ENCODE peak calls at places on chromosome 19, in five cellular contexts. X is H1, W is transverse colon, F is endodermal cell, I is heart left ventricle. P is an unnamed sample. For H3K4me1, the result is how much of the 10 kb centered on the place peaks cover.

GRCh38 chr19:11382898-11383705 is 1.0 kb downstream of the EPOR start:
- DNase-seq in X (no peak), W (peak), F (peak), I (peak), P (peak)

GRCh38 chr19:7257148-7258041 is 36.8 kb downstream of the INSR start:
- DNase-seq in X (no peak), W (peak), F (peak), I (no peak), P (no peak)

GRCh38 chr19:45440873-45441654 is 17.3 kb upstream of the ERCC1 start:
- DNase-seq in X (no peak), W (no peak), F (peak), I (no peak), P (no peak)

GRCh38 chr19:50708179-50708879 is 11.3 kb downstream of the SHANK1 start:
- DNase-seq in X (no peak), W (no peak), F (no peak), I (no peak), P (no peak)

GRCh38 chr19:11227201-11227886 is 12.1 kb upstream of the ANGPTL8 start:
- DNase-seq in X (peak), W (no peak), F (peak), I (no peak), P (no peak)

GRCh38 chr19:47896019-47896418 is 9.9 kb upstream of the SULT2A1 start:
- DNase-seq in X (no peak), W (no peak), F (no peak), I (no peak), P (no peak)

GRCh38 chr19:15748239-15748638 is 10.5 kb downstream of the OR10H3 start:
- DNase-seq in X (no peak), W (no peak), F (no peak), I (no peak), P (no peak)

GRCh38 chr19:33376423-33376822 is 2.9 kb downstream of the CEBPG start:
- DNase-seq in X (no peak), W (peak), F (no peak), I (peak), P (no peak)

GRCh38 chr19:18208098-18208951 is 4.5 kb upstream of the RAB3A start:
- DNase-seq in X (no peak), W (peak), F (peak), I (peak), P (peak)

GRCh38 chr19:42433503-42434260 is 6.5 kb upstream of the LIPE start:
- DNase-seq in X (no peak), W (peak), F (peak), I (peak), P (peak)

GRCh38 chr19:53158119-53158656 is 665 bp downstream of the ZNF347 start:
- DNase-seq in X (no peak), W (peak), F (peak), I (peak), P (no peak)

GRCh38 chr19:33510728-33511255 is 10.8 kb downstream of the PEPD start:
- DNase-seq in X (no peak), W (no peak), F (no peak), I (no peak), P (no peak)

GRCh38 chr19:10748924-10749434 is 31.1 kb downstream of the DNM2 start:
- DNase-seq in X (no peak), W (peak), F (no peak), I (peak), P (no peak)

GRCh38 chr19:6313398-6313969 is 19.9 kb downstream of the ACER1 start:
- DNase-seq in X (no peak), W (no peak), F (no peak), I (no peak), P (no peak)

GRCh38 chr19:55638864-55639359 is 1.9 kb upstream of the ZNF580 start:
- DNase-seq in X (no peak), W (no peak), F (peak), I (peak), P (peak)
- H3K4me1 ChIP-seq in X (under half), W (half or more), F (under half), I (half or more), P (half or more)

GRCh38 chr19:1261512-1261862 is 7.6 kb upstream of the CIRBP start:
- DNase-seq in X (no peak), W (peak), F (peak), I (no peak), P (no peak)
- H3K4me1 ChIP-seq in X (under half), W (half or more), F (under half), I (half or more), P (half or more)

GRCh38 chr19:3206216-3206953 is 18.1 kb upstream of the CELF5 start:
- DNase-seq in X (no peak), W (no peak), F (no peak), I (no peak), P (no peak)
- H3K4me1 ChIP-seq in X (under half), W (under half), F (under half), I (under half), P (under half)

GRCh38 chr19:5108866-5109265 is 140.0 kb downstream of the KDM4B start:
- DNase-seq in X (no peak), W (no peak), F (no peak), I (no peak), P (no peak)

GRCh38 chr19:5107432-5108122 is 138.7 kb downstream of the KDM4B start:
- DNase-seq in X (no peak), W (no peak), F (no peak), I (peak), P (no peak)

GRCh38 chr19:5106971-5107370 is 138.1 kb downstream of the KDM4B start:
- DNase-seq in X (no peak), W (no peak), F (no peak), I (no peak), P (no peak)

GRCh38 chr19:5109560-5109959 is 140.6 kb downstream of the KDM4B start:
- DNase-seq in X (no peak), W (no peak), F (peak), I (no peak), P (no peak)

GRCh38 chr19:5108123-5108613 is 139.3 kb downstream of the KDM4B start:
- DNase-seq in X (no peak), W (no peak), F (no peak), I (no peak), P (no peak)
- H3K4me1 ChIP-seq in X (under half), W (under half), F (under half), I (under half), P (under half)

GRCh38 chr19:2490659-2491058 is 14.7 kb downstream of the GADD45B start:
- DNase-seq in X (no peak), W (no peak), F (no peak), I (no peak), P (no peak)
- H3K4me1 ChIP-seq in X (under half), W (half or more), F (under half), I (under half), P (under half)

GRCh38 chr19:35120898-35121297 is 5.3 kb downstream of the FXYD3 start:
- DNase-seq in X (no peak), W (peak), F (no peak), I (no peak), P (no peak)
- H3K4me1 ChIP-seq in X (under half), W (half or more), F (under half), I (under half), P (under half)

GRCh38 chr19:39427707-39428106 is 8.0 kb downstream of the RPS16 start:
- DNase-seq in X (no peak), W (no peak), F (no peak), I (no peak), P (no peak)

GRCh38 chr19:39433480-39434079 is 2.2 kb downstream of the RPS16 start:
- DNase-seq in X (no peak), W (no peak), F (no peak), I (no peak), P (no peak)

GRCh38 chr19:39428309-39429112 is 7.2 kb downstream of the RPS16 start:
- DNase-seq in X (no peak), W (peak), F (peak), I (peak), P (no peak)

GRCh38 chr19:39432677-39433025 is 3.1 kb downstream of the RPS16 start:
- DNase-seq in X (no peak), W (no peak), F (no peak), I (no peak), P (peak)

DNA sequence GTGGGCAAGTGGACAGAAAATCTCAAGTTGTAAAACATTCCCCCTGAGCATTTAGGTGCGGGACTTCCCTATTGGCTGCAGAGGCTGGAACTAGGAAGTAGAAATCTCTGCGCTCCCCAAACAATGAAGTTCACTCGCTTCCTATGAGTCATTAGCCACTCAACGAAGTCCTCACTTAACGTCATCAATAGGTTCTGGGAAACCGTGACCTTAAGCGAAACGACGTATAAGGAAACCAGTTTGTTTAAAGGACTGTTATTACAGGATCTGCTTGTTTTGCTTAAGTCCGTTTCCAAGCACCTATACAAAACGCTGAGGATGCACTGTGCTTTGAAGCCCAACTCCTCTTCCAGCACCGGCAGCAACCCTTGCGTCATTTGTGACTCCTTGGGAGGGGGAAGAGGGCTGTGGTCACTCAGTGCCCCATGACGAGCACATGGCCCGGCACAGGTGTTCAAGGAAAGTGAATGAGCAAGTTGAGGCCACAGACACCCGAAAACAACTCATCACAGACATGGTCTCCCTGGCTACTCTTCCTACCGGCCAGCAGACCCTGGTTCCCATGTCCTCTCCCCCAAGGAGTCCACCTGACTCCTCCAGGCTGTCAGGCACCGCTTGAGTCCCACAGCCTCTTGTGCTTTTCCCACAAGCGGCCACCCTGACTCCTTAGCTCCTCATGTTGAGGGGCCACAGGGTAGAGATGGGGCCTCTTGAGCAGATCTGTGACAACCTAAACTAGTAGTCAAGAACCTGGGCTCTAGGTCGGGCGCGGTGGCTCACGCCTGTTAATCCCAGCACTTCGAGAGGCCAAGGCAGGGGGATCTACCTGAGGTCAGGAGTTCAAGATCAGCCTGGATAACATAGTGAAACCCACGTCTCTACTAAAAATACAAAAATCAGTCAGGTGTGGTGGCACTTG is 4.8 kb downstream of the RPS16 start:
- DNase-seq in X (no peak), W (peak), F (peak), I (no peak), P (peak)
- H3K4me1 ChIP-seq in X (under half), W (under half), F (under half), I (under half), P (under half)

DNA sequence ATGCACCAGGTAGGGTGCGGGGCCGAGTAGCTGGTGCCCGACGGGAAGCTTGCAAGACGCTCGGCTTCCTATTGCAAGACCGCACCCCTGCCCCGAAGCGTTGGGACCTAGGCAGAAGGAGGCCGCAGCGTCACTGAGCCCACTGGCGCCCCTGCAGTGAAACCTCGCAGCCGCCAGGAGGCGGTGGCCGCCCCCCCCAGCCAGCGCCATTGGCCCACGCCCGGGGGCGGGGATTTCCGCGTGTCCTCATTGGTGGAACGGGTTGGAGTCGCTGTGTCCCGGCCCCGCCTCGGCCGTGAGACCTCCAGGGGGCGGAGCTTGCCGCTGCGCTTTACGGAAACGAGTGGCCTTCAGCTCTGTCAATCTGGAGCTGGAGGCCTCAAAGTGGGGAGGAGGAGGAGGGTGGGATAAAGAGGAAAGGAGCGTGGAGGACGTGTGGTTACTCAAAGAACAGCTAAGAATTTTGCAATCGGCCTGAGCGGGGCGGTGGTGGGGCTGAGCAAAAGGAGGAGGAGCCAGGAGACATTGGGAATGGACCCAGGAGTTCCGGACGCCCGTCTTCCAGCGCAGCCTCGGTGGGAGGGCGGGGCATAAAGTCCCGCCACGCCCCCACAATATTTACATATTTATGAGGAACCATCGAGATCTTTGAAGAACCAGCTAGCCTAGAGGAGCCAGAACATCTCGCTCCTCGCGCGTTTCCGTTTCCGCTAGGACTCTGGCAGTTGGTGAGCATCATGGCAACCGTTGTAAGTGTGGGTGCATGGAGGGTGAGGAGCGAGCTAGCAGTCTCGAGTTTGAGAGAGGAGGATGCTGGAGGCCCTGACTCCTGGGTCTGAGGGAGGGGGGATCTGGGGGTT is at the start of the genes GYS1 and RUVBL2:
- DNase-seq in X (peak), W (peak), F (peak), I (peak), P (peak)
- H3K4me1 ChIP-seq in X (under half), W (under half), F (under half), I (under half), P (under half)

DNA sequence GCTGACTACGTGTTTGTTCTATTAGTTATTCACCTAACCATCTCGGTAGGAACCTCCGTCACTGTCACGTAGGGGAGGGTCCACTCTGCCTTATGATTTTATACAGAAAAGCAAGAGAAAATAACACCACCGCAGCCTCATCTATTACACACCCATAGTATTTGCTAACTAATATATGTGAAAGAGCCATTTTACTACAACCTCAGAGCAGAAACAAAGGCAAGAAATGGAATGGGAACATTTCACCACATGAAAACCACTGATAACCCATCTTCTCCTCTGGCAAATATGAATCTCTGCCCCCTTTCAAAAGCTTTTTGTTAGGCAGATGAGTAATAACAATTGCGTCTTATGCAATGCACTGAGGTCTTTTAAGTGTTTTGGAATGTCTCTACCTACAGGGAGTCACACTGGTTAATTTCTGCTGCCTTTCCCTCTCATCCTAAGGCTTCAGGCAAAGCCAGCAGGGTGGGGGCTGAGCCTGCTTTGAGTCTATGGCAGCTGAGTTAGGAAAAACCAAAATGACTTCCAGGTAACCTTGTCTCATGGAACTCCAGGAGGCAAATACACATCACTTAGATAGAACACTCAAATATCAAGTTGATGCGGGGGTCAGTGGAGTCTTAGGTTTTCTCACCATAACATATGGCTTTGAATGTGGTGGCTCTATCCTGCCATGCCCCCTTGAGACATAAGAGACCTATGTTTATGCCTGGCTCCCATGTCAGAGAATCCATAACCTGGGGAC is 15.0 kb downstream of the TSHZ3 start:
- DNase-seq in X (no peak), W (no peak), F (no peak), I (no peak), P (no peak)
- H3K4me1 ChIP-seq in X (under half), W (under half), F (under half), I (under half), P (under half)

GRCh38 chr19:38719761-38720558 is 24.3 kb downstream of the CAPN12 start:
- DNase-seq in X (no peak), W (no peak), F (no peak), I (no peak), P (no peak)

GRCh38 chr19:38720559-38721236 is 23.6 kb downstream of the CAPN12 start:
- DNase-seq in X (no peak), W (no peak), F (no peak), I (no peak), P (no peak)

GRCh38 chr19:38717855-38718254 is 26.4 kb downstream of the CAPN12 start:
- DNase-seq in X (no peak), W (no peak), F (no peak), I (no peak), P (no peak)

GRCh38 chr19:38717051-38717450 is 27.2 kb downstream of the CAPN12 start:
- DNase-seq in X (no peak), W (no peak), F (no peak), I (no peak), P (no peak)

GRCh38 chr19:38718747-38719543 is 25.3 kb downstream of the CAPN12 start:
- DNase-seq in X (no peak), W (no peak), F (peak), I (peak), P (no peak)
- H3K4me1 ChIP-seq in X (under half), W (under half), F (under half), I (half or more), P (under half)

P was measured in CD4-positive, alpha-beta memory T cell.